ENCODE peak calls at places on chromosomes 11 and 22, in five cellular contexts. H, X, S, Q and Z are unnamed samples. For H3K27me3 and H3K36me3, the result is how much of the 10 kb centered on the place peaks cover.

GRCh38 chr22:46036558-46037408 is 59.8 kb upstream of the WNT7B start:
- DNase-seq in H (peak), S (peak), X (peak), Q (peak), Z (peak)

GRCh38 chr22:48417143-48418070 is 1410.3 kb downstream of the BRD1 start:
- DNase-seq in H (no peak), X (no peak), S (peak), Q (no peak), Z (peak)

GRCh38 chr11:82505384-82505783 is 228.3 kb downstream of the FAM181B start:
- DNase-seq in H (peak), Q (no peak), X (no peak), S (no peak), Z (peak)

GRCh38 chr11:2380807-2381350 is 3.8 kb downstream of the CD81 start:
- DNase-seq in X (peak), H (no peak), Q (no peak), S (peak), Z (no peak)

GRCh38 chr11:69089258-69089657 is 40.5 kb downstream of the TPCN2 start:
- DNase-seq in Q (no peak), H (no peak), S (peak), X (no peak), Z (no peak)

GRCh38 chr11:129728571-129728970 is 87.1 kb upstream of the TMEM45B start:
- DNase-seq in H (no peak), Q (no peak), X (no peak), S (no peak), Z (no peak)

GRCh38 chr11:102302241-102302640 is 15.0 kb upstream of the BIRC3 start:
- DNase-seq in S (no peak), H (no peak), X (no peak), Q (no peak), Z (no peak)

GRCh38 chr11:72589802-72590761 is 84.1 kb downstream of the PDE2A start:
- DNase-seq in S (peak), X (peak), H (peak), Q (peak), Z (peak)

GRCh38 chr11:22785251-22785650 is 44.4 kb downstream of the SVIP start:
- DNase-seq in H (no peak), S (no peak), Q (no peak), X (no peak), Z (no peak)

GRCh38 chr11:42049650-42050049 is 590.2 kb upstream of the LRRC4C start:
- DNase-seq in H (no peak), X (no peak), S (no peak), Q (no peak), Z (no peak)

GRCh38 chr22:41074941-41075710 is 17.3 kb upstream of the EP300 start:
- DNase-seq in Q (no peak), H (no peak), X (no peak), S (no peak), Z (no peak)

GRCh38 chr11:108115495-108116140 is 5.7 kb upstream of the ACAT1 start:
- DNase-seq in X (no peak), H (peak), Q (no peak), S (peak), Z (peak)

DNA sequence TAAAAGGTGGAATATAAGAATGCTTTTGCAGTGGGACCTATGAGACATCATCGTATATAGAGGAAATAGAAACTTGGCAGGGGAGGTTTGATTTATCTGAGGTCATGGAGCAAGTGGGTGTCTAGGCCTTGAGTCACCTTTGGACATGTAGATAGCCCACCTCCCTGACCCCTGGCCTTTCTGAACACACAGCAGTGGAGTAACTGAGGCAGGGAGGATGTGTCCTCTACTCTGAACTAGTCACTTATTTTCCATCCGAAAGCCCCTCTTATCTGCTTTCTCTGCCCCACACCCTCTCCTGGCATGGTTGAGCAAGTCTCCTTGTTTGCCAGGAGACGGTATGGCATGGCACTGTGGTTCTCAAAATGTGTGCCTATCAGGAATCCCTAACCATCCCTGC is 7.9 kb downstream of the CD82 start:
- DNase-seq in X (peak), H (no peak), Q (no peak), S (no peak), Z (peak)
- H3K4me3 ChIP-seq in X (peak), H (no peak), Q (no peak), S (no peak), Z (no peak)

DNA sequence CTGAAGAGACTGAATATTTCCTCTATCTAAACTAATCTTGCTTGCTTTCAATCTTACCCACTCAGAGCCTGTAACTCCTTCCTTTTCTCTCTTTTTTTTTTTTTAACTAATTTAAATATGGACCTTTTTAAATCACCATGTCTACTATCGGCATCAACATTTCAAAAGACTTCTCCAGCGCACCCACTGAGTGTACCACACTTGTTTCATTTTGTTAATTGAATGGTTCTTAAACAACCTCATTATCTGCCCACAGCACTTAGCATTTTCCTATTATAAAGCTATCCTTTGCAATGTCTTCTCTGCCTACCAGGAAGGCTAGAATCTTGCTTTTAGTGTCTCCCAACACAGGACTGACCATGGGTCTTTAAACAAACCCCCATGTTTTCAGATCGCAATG is 1212.4 kb downstream of the LRRC4C start:
- DNase-seq in S (no peak), Q (no peak), X (no peak), H (no peak), Z (no peak)
- H3K27me3 ChIP-seq in S (under half), Q (under half), X (under half), H (under half), Z (under half)

GRCh38 chr11:121512468-121513465 is 60.0 kb upstream of the SORL1-AS1 start:
- DNase-seq in S (no peak), X (no peak), Q (no peak), H (no peak), Z (no peak)

GRCh38 chr11:121513807-121514206 is 61.0 kb upstream of the SORL1-AS1 start:
- DNase-seq in X (no peak), Q (no peak), H (no peak), S (no peak), Z (no peak)

GRCh38 chr11:121514401-121514981 is 61.7 kb upstream of the SORL1-AS1 start:
- DNase-seq in Q (no peak), H (no peak), X (no peak), S (no peak), Z (no peak)

GRCh38 chr11:121508449-121508848 is 55.7 kb upstream of the SORL1-AS1 start:
- DNase-seq in X (no peak), S (no peak), H (peak), Q (no peak), Z (peak)

GRCh38 chr11:121510438-121510837 is 57.7 kb upstream of the SORL1-AS1 start:
- DNase-seq in S (no peak), H (no peak), Q (no peak), X (no peak), Z (no peak)
- H3K36me3 ChIP-seq in S (under half), H (under half), Q (under half), X (half or more), Z (under half)

DNA sequence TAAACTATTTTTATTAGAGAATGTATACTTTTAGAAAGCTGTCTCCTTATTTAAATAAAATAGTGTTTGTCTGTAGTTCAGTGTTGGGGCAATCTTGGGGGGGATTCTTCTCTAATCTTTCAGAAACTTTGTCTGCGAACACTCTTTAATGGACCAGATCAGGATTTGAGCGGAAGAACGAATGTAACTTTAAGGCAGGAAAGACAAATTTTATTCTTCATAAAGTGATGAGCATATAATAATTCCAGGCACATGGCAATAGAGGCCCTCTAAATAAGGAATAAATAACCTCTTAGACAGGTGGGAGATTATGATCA is 4.7 kb downstream of the MALAT1 start:
- DNase-seq in H (no peak), Q (no peak), X (no peak), S (no peak), Z (no peak)
- H3K4me3 ChIP-seq in H (peak), Q (peak), X (peak), S (peak), Z (peak)